ENCODE peak calls at places on chromosomes 11 and 22, in five cellular contexts. K is lower lobe of right lung; E is H9; P is CD8-positive, alpha-beta T cell; A is dorsolateral prefrontal cortex. X is an unnamed sample.

GRCh38 chr11:33899383-33900037 is 7.6 kb upstream of the LMO2 start:
- DNase-seq in K (peak; percentile 55), E (no peak), P (no peak), A (peak; percentile 46), X (peak; percentile 6)

GRCh38 chr11:29780756-29781155 is 236.1 kb downstream of the KCNA4 start:
- DNase-seq in K (no peak), A (peak; percentile 69), P (no peak), E (no peak), X (no peak)

GRCh38 chr11:63763506-63764200 is 4.9 kb downstream of the ZFTA start:
- DNase-seq in K (no peak), E (peak; percentile 91), A (no peak), P (no peak), X (no peak)

GRCh38 chr22:24501366-24502005 is 6.4 kb downstream of the UPB1 start:
- DNase-seq in K (no peak), P (no peak), E (no peak), A (no peak), X (no peak)

GRCh38 chr11:19846654-19847330 is 134.2 kb downstream of the NAV2 start:
- DNase-seq in A (peak; percentile 38), K (no peak), E (no peak), P (no peak), X (no peak)

GRCh38 chr22:44204937-44205712 is 24.4 kb downstream of the PARVG start:
- DNase-seq in E (no peak), P (no peak), A (no peak), K (no peak), X (no peak)

GRCh38 chr11:65129649-65130441 is 4.5 kb downstream of the SYVN1 start:
- DNase-seq in K (no peak), E (no peak), A (no peak), P (no peak), X (no peak)

GRCh38 chr11:46414899-46415298 is 23.3 kb upstream of the CHRM4 start:
- DNase-seq in K (no peak), E (no peak), A (no peak), P (no peak), X (no peak)

GRCh38 chr11:19428206-19429001 is 187.7 kb upstream of the E2F8 start:
- DNase-seq in A (no peak), K (no peak), E (no peak), P (no peak), X (no peak)

GRCh38 chr22:17472886-17473285 is 90.4 kb upstream of the SLC25A18 start:
- DNase-seq in E (no peak), P (no peak), A (no peak), K (no peak), X (peak; percentile 26)

GRCh38 chr11:95135155-95135554 is 45.5 kb downstream of the ENDOD1 start:
- DNase-seq in A (no peak), K (no peak), P (no peak), E (no peak), X (no peak)

GRCh38 chr11:27861706-27862430 is 161.6 kb upstream of the BDNF start:
- DNase-seq in E (no peak), A (no peak), P (no peak), K (no peak), X (no peak)

GRCh38 chr11:3223932-3224729 is 5.5 kb upstream of the MRGPRG start:
- DNase-seq in K (no peak), A (no peak), P (no peak), E (peak; percentile 57), X (no peak)

GRCh38 chr22:39290248-39290720 is 29.1 kb downstream of the RPL3 start:
- DNase-seq in A (no peak), E (no peak), P (no peak), K (no peak), X (no peak)

GRCh38 chr22:45931042-45931441 is 45.9 kb downstream of the WNT7B start:
- DNase-seq in A (no peak), K (no peak), P (no peak), E (no peak), X (no peak)

GRCh38 chr11:1304376-1304775 is 5.1 kb downstream of the TOLLIP start:
- DNase-seq in E (no peak), P (peak; percentile 27), K (no peak), A (peak; percentile 35), X (no peak)

GRCh38 chr11:1302461-1303073 is 6.9 kb downstream of the TOLLIP start:
- DNase-seq in A (peak; percentile 33), E (peak; percentile 14), K (no peak), P (peak; percentile 35), X (no peak)

GRCh38 chr11:1303196-1303821 is 6.1 kb downstream of the TOLLIP start:
- DNase-seq in K (peak; percentile 59), P (peak; percentile 45), E (peak; percentile 68), A (peak; percentile 52), X (no peak)

GRCh38 chr11:1305063-1305495 is 4.4 kb downstream of the TOLLIP start:
- DNase-seq in E (peak; percentile 14), K (no peak), P (peak; percentile 44), A (peak; percentile 34), X (no peak)

GRCh38 chr11:1303973-1304372 is 5.5 kb downstream of the TOLLIP start:
- DNase-seq in P (no peak), A (peak; percentile 35), K (peak; percentile 75), E (peak; percentile 22), X (peak; percentile 67)
- H3K27ac ChIP-seq in P (no peak overlapping the region), A (peak overlapping the region; percentile 76), K (peak overlapping the region; percentile 59), E (no peak overlapping the region), X (peak overlapping the region; percentile 26)

DNA sequence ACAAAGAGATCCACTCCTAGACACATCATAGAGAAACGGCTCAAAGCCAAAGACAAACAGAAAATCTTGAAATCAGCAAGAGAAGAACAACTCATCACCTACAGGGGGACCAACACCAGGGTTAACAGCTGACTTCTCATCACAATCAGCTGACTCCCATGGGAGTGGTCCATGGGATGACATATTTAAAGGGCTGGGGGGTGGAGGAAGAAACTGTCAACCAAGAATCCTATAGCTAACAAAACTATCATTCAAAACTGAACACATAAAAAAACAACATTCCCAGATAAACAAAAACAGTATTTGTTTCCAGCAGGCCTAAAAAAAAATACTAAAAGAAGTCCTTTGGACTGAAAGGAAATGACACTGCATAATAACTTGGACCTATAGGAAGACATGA is 86.7 kb downstream of the APOL5 start:
- DNase-seq in K (no peak), A (no peak), P (no peak), E (no peak), X (no peak)
- H3K27ac ChIP-seq in K (no peak overlapping the region), A (no peak overlapping the region), P (no peak overlapping the region), E (no peak overlapping the region), X (no peak overlapping the region)

DNA sequence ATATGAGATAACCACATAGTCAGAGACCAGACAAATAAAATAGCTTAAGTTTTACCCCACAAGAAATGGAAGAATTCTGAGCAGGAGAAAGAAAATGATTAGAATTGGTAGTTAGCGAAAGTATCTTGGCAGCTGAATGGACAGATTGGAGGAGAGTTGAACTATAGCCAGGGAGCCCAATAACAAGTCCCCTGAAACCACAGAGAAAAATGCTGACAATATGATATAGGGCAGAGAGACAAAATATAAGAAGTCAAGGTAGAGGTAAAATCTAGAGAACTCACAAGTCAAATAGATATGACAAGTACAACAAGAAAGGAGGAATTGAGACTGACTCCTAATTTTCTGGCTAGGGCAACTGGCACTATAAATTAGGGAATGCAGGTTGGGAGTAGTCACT is 125.6 kb downstream of the MRTFA start:
- DNase-seq in E (no peak), A (no peak), P (no peak), K (no peak), X (no peak)
- H3K27ac ChIP-seq in E (no peak overlapping the region), A (no peak overlapping the region), P (no peak overlapping the region), K (peak overlapping the region; percentile 80), X (no peak overlapping the region)

GRCh38 chr11:45157247-45158209 is 11.1 kb downstream of the PRDM11 start:
- DNase-seq in A (no peak), K (no peak), E (no peak), P (no peak), X (no peak)
- H3K27ac ChIP-seq in A (no peak overlapping the region), K (peak overlapping the region; percentile 31), E (no peak overlapping the region), P (no peak overlapping the region), X (no peak overlapping the region)

GRCh38 chr22:29958170-29958569 is 75.2 kb downstream of the MTMR3 start:
- DNase-seq in E (no peak), P (no peak), A (no peak), K (no peak), X (no peak)
- H3K27ac ChIP-seq in E (no peak overlapping the region), P (no peak overlapping the region), A (no peak overlapping the region), K (no peak overlapping the region), X (no peak overlapping the region)

GRCh38 chr11:121416909-121417567 is 35.1 kb upstream of the SORL1 start:
- DNase-seq in A (peak; percentile 56), P (peak; percentile 61), K (peak; percentile 90), E (no peak), X (peak; percentile 43)
- H3K27ac ChIP-seq in A (no peak overlapping the region), P (peak overlapping the region; percentile 33), K (peak overlapping the region; percentile 72), E (no peak overlapping the region), X (no peak overlapping the region)

GRCh38 chr22:32648486-32648885 is 153.0 kb upstream of the TIMP3 start:
- DNase-seq in K (no peak), E (no peak), A (no peak), P (no peak), X (no peak)
- H3K27ac ChIP-seq in K (no peak overlapping the region), E (no peak overlapping the region), A (no peak overlapping the region), P (no peak overlapping the region), X (no peak overlapping the region)

GRCh38 chr11:36014499-36014898 is 70.6 kb downstream of the LDLRAD3 start:
- DNase-seq in E (no peak), A (no peak), P (no peak), K (no peak), X (no peak)
- H3K27ac ChIP-seq in E (no peak overlapping the region), A (no peak overlapping the region), P (no peak overlapping the region), K (no peak overlapping the region), X (no peak overlapping the region)

DNA sequence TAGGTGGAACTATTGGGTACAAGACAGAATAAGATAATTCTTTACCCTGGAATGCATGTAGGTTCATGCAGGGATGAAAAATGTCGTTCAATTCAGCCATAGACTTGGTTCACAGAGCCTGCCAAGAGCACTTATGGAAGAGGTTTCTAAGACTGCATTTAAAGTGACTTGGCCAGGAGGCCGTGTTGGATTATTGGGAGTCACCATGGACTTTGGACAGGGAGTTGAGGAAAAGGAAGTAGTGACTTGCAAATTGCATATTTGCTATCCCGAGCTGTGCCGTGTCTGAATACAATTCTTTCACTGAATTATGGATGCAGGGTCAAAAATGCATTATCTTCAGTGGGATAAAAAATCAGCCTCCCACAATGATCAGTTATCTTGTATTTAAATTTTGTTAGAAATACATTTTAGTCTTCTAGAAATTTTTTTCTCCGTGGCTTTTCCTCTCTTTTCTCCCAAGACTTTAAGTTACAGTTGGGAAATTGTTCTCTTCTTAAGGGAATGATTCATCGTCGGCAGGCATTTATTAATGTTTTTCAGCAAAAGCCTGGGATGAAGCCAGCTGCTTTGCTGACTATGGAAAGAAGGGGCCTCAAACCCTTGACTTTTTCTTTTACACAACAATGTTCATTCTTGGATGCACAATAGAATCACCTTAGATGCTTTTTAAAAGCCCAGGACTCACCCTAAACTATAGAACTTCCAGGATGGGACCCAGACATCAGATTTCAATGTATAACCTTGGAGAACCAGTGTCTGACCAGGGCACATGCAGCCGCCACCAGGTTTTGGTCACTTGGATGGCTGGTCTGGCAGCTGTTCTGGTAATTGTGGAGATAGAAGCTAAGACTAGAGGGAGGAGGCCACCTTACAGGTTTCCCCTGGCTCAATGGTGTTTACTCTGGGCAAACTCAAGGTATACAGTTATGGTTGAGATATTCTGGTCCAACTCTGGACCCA is 70.8 kb downstream of the FAT3 start:
- DNase-seq in K (no peak), A (no peak), E (no peak), P (no peak), X (no peak)
- H3K27ac ChIP-seq in K (no peak overlapping the region), A (no peak overlapping the region), E (no peak overlapping the region), P (no peak overlapping the region), X (no peak overlapping the region)